ENCODE peak calls at places on chromosomes 7 and 10, in nine cellular contexts. One of them, this sample, is unnamed.

GRCh38 chr7:35365523-35365922 is 111.6 kb upstream of the TBX20 start:
- DNase-seq in activated CD8-positive, alpha-beta memory T cell treated with anti-CD3 and anti-CD28 coated beads, Interleukin-2, amount 10 ng/mL, durations not matched to agents 7 days and 5 days: no peak
- DNase-seq in T-helper 9 cell: no peak
- DNase-seq in stimulated activated CD4-positive, alpha-beta T cell treated with anti-CD3 and anti-CD28 coated beads, Interleukin-1b, Interleukin-23, amount 100 ng/mL, for 4 hours: no peak
- DNase-seq in MCF 10A: no peak
- DNase-seq in nucleus accumbens: no peak
- DNase-seq in T-helper 1 cell: no peak
- DNase-seq in cardiac muscle cell: no peak
- DNase-seq in RPMI8226: peak
- DNase-seq in this sample: no peak

GRCh38 chr7:123023126-123023525 is 27.6 kb upstream of the TAS2R16 start:
- DNase-seq in MCF 10A: no peak
- DNase-seq in activated CD8-positive, alpha-beta memory T cell treated with anti-CD3 and anti-CD28 coated beads, Interleukin-2, amount 10 ng/mL, durations not matched to agents 7 days and 5 days: no peak
- DNase-seq in T-helper 1 cell: no peak
- DNase-seq in nucleus accumbens: no peak
- DNase-seq in T-helper 9 cell: no peak
- DNase-seq in stimulated activated CD4-positive, alpha-beta T cell treated with anti-CD3 and anti-CD28 coated beads, Interleukin-1b, Interleukin-23, amount 100 ng/mL, for 4 hours: no peak
- DNase-seq in cardiac muscle cell: no peak
- DNase-seq in RPMI8226: no peak
- DNase-seq in this sample: no peak

GRCh38 chr10:84552478-84552877 is 224.1 kb downstream of the CCSER2 start:
- DNase-seq in MCF 10A: no peak
- DNase-seq in RPMI8226: no peak
- DNase-seq in stimulated activated CD4-positive, alpha-beta T cell treated with anti-CD3 and anti-CD28 coated beads, Interleukin-1b, Interleukin-23, amount 100 ng/mL, for 4 hours: no peak
- DNase-seq in nucleus accumbens: no peak
- DNase-seq in T-helper 1 cell: no peak
- DNase-seq in activated CD8-positive, alpha-beta memory T cell treated with anti-CD3 and anti-CD28 coated beads, Interleukin-2, amount 10 ng/mL, durations not matched to agents 7 days and 5 days: no peak
- DNase-seq in T-helper 9 cell: no peak
- DNase-seq in cardiac muscle cell: no peak
- DNase-seq in this sample: no peak

GRCh38 chr7:103106336-103107070 is 31.6 kb downstream of the ARMC10 start:
- DNase-seq in nucleus accumbens: no peak
- DNase-seq in T-helper 9 cell: no peak
- DNase-seq in stimulated activated CD4-positive, alpha-beta T cell treated with anti-CD3 and anti-CD28 coated beads, Interleukin-1b, Interleukin-23, amount 100 ng/mL, for 4 hours: no peak
- DNase-seq in MCF 10A: no peak
- DNase-seq in T-helper 1 cell: no peak
- DNase-seq in cardiac muscle cell: peak
- DNase-seq in RPMI8226: no peak
- DNase-seq in activated CD8-positive, alpha-beta memory T cell treated with anti-CD3 and anti-CD28 coated beads, Interleukin-2, amount 10 ng/mL, durations not matched to agents 7 days and 5 days: no peak
- DNase-seq in this sample: no peak

GRCh38 chr10:117751259-117751658 is 208.7 kb downstream of the EMX2 start:
- DNase-seq in cardiac muscle cell: no peak
- DNase-seq in nucleus accumbens: no peak
- DNase-seq in RPMI8226: no peak
- DNase-seq in activated CD8-positive, alpha-beta memory T cell treated with anti-CD3 and anti-CD28 coated beads, Interleukin-2, amount 10 ng/mL, durations not matched to agents 7 days and 5 days: no peak
- DNase-seq in stimulated activated CD4-positive, alpha-beta T cell treated with anti-CD3 and anti-CD28 coated beads, Interleukin-1b, Interleukin-23, amount 100 ng/mL, for 4 hours: no peak
- DNase-seq in MCF 10A: no peak
- DNase-seq in T-helper 9 cell: no peak
- DNase-seq in T-helper 1 cell: no peak
- DNase-seq in this sample: no peak

GRCh38 chr7:157507987-157508386 is 171.2 kb downstream of the DNAJB6 start:
- DNase-seq in activated CD8-positive, alpha-beta memory T cell treated with anti-CD3 and anti-CD28 coated beads, Interleukin-2, amount 10 ng/mL, durations not matched to agents 7 days and 5 days: peak
- DNase-seq in MCF 10A: no peak
- DNase-seq in nucleus accumbens: no peak
- DNase-seq in T-helper 1 cell: no peak
- DNase-seq in RPMI8226: no peak
- DNase-seq in stimulated activated CD4-positive, alpha-beta T cell treated with anti-CD3 and anti-CD28 coated beads, Interleukin-1b, Interleukin-23, amount 100 ng/mL, for 4 hours: no peak
- DNase-seq in T-helper 9 cell: no peak
- DNase-seq in cardiac muscle cell: no peak
- DNase-seq in this sample: no peak

GRCh38 chr7:83957333-83957732 is 237.3 kb downstream of the SEMA3A start:
- DNase-seq in T-helper 1 cell: no peak
- DNase-seq in nucleus accumbens: no peak
- DNase-seq in MCF 10A: peak
- DNase-seq in cardiac muscle cell: peak
- DNase-seq in T-helper 9 cell: no peak
- DNase-seq in activated CD8-positive, alpha-beta memory T cell treated with anti-CD3 and anti-CD28 coated beads, Interleukin-2, amount 10 ng/mL, durations not matched to agents 7 days and 5 days: no peak
- DNase-seq in RPMI8226: no peak
- DNase-seq in stimulated activated CD4-positive, alpha-beta T cell treated with anti-CD3 and anti-CD28 coated beads, Interleukin-1b, Interleukin-23, amount 100 ng/mL, for 4 hours: no peak
- DNase-seq in this sample: no peak

GRCh38 chr7:144132262-144132661 is 9.3 kb downstream of the OR2A14 start:
- DNase-seq in nucleus accumbens: no peak
- DNase-seq in MCF 10A: no peak
- DNase-seq in RPMI8226: no peak
- DNase-seq in T-helper 1 cell: no peak
- DNase-seq in stimulated activated CD4-positive, alpha-beta T cell treated with anti-CD3 and anti-CD28 coated beads, Interleukin-1b, Interleukin-23, amount 100 ng/mL, for 4 hours: no peak
- DNase-seq in activated CD8-positive, alpha-beta memory T cell treated with anti-CD3 and anti-CD28 coated beads, Interleukin-2, amount 10 ng/mL, durations not matched to agents 7 days and 5 days: no peak
- DNase-seq in T-helper 9 cell: no peak
- DNase-seq in cardiac muscle cell: no peak
- DNase-seq in this sample: no peak

GRCh38 chr7:101172854-101173751 is 7.0 kb downstream of the NAT16 start:
- DNase-seq in cardiac muscle cell: peak
- DNase-seq in T-helper 1 cell: no peak
- DNase-seq in activated CD8-positive, alpha-beta memory T cell treated with anti-CD3 and anti-CD28 coated beads, Interleukin-2, amount 10 ng/mL, durations not matched to agents 7 days and 5 days: no peak
- DNase-seq in T-helper 9 cell: no peak
- DNase-seq in nucleus accumbens: no peak
- DNase-seq in RPMI8226: peak
- DNase-seq in stimulated activated CD4-positive, alpha-beta T cell treated with anti-CD3 and anti-CD28 coated beads, Interleukin-1b, Interleukin-23, amount 100 ng/mL, for 4 hours: no peak
- DNase-seq in MCF 10A: peak
- DNase-seq in this sample: peak

GRCh38 chr7:95558866-95559265 is 37.5 kb downstream of the PDK4 start:
- DNase-seq in nucleus accumbens: no peak
- DNase-seq in stimulated activated CD4-positive, alpha-beta T cell treated with anti-CD3 and anti-CD28 coated beads, Interleukin-1b, Interleukin-23, amount 100 ng/mL, for 4 hours: no peak
- DNase-seq in MCF 10A: no peak
- DNase-seq in cardiac muscle cell: no peak
- DNase-seq in RPMI8226: no peak
- DNase-seq in T-helper 1 cell: no peak
- DNase-seq in activated CD8-positive, alpha-beta memory T cell treated with anti-CD3 and anti-CD28 coated beads, Interleukin-2, amount 10 ng/mL, durations not matched to agents 7 days and 5 days: no peak
- DNase-seq in T-helper 9 cell: no peak
- DNase-seq in this sample: no peak

GRCh38 chr10:49414496-49414895 is 18.6 kb upstream of the DRGX start:
- DNase-seq in T-helper 1 cell: no peak
- DNase-seq in MCF 10A: no peak
- DNase-seq in RPMI8226: no peak
- DNase-seq in nucleus accumbens: no peak
- DNase-seq in cardiac muscle cell: no peak
- DNase-seq in T-helper 9 cell: no peak
- DNase-seq in activated CD8-positive, alpha-beta memory T cell treated with anti-CD3 and anti-CD28 coated beads, Interleukin-2, amount 10 ng/mL, durations not matched to agents 7 days and 5 days: no peak
- DNase-seq in stimulated activated CD4-positive, alpha-beta T cell treated with anti-CD3 and anti-CD28 coated beads, Interleukin-1b, Interleukin-23, amount 100 ng/mL, for 4 hours: no peak
- DNase-seq in this sample: no peak

GRCh38 chr10:75683158-75683557 is 251.7 kb downstream of the LRMDA start:
- DNase-seq in T-helper 1 cell: no peak
- DNase-seq in stimulated activated CD4-positive, alpha-beta T cell treated with anti-CD3 and anti-CD28 coated beads, Interleukin-1b, Interleukin-23, amount 100 ng/mL, for 4 hours: no peak
- DNase-seq in nucleus accumbens: no peak
- DNase-seq in cardiac muscle cell: peak
- DNase-seq in RPMI8226: no peak
- DNase-seq in T-helper 9 cell: no peak
- DNase-seq in MCF 10A: no peak
- DNase-seq in activated CD8-positive, alpha-beta memory T cell treated with anti-CD3 and anti-CD28 coated beads, Interleukin-2, amount 10 ng/mL, durations not matched to agents 7 days and 5 days: no peak
- DNase-seq in this sample: no peak

GRCh38 chr10:69217119-69217754 is 2.9 kb upstream of the HKDC1 start:
- DNase-seq in cardiac muscle cell: peak
- DNase-seq in RPMI8226: no peak
- DNase-seq in stimulated activated CD4-positive, alpha-beta T cell treated with anti-CD3 and anti-CD28 coated beads, Interleukin-1b, Interleukin-23, amount 100 ng/mL, for 4 hours: no peak
- DNase-seq in nucleus accumbens: no peak
- DNase-seq in T-helper 1 cell: no peak
- DNase-seq in T-helper 9 cell: no peak
- DNase-seq in MCF 10A: peak
- DNase-seq in activated CD8-positive, alpha-beta memory T cell treated with anti-CD3 and anti-CD28 coated beads, Interleukin-2, amount 10 ng/mL, durations not matched to agents 7 days and 5 days: no peak
- DNase-seq in this sample: peak

GRCh38 chr10:8594711-8595110 is 540.2 kb downstream of the GATA3 start:
- DNase-seq in cardiac muscle cell: no peak
- DNase-seq in nucleus accumbens: no peak
- DNase-seq in T-helper 9 cell: no peak
- DNase-seq in MCF 10A: no peak
- DNase-seq in activated CD8-positive, alpha-beta memory T cell treated with anti-CD3 and anti-CD28 coated beads, Interleukin-2, amount 10 ng/mL, durations not matched to agents 7 days and 5 days: no peak
- DNase-seq in stimulated activated CD4-positive, alpha-beta T cell treated with anti-CD3 and anti-CD28 coated beads, Interleukin-1b, Interleukin-23, amount 100 ng/mL, for 4 hours: no peak
- DNase-seq in RPMI8226: no peak
- DNase-seq in T-helper 1 cell: no peak
- DNase-seq in this sample: no peak

GRCh38 chr7:35315517-35315916 is 61.6 kb upstream of the TBX20 start:
- DNase-seq in activated CD8-positive, alpha-beta memory T cell treated with anti-CD3 and anti-CD28 coated beads, Interleukin-2, amount 10 ng/mL, durations not matched to agents 7 days and 5 days: no peak
- DNase-seq in MCF 10A: no peak
- DNase-seq in T-helper 9 cell: no peak
- DNase-seq in cardiac muscle cell: no peak
- DNase-seq in T-helper 1 cell: no peak
- DNase-seq in RPMI8226: no peak
- DNase-seq in nucleus accumbens: no peak
- DNase-seq in stimulated activated CD4-positive, alpha-beta T cell treated with anti-CD3 and anti-CD28 coated beads, Interleukin-1b, Interleukin-23, amount 100 ng/mL, for 4 hours: no peak
- DNase-seq in this sample: no peak

This sample was measured in AG08396.